ENCODE peak calls at places on chromosomes 4 and X, in five cellular contexts. C is NCI-H1694 treated with DMSO at 0.1 percent for 48 hours, R is GF-D8, F is H9, O is EH. N is an unnamed sample.

GRCh38 chr4:30443289-30443688 is 276.9 kb upstream of the PCDH7 start:
- DNase-seq in F (peak), O (no peak), C (no peak), R (no peak), N (no peak)

GRCh38 chrX:3407785-3408184 is 61.3 kb upstream of the MXRA5 start:
- DNase-seq in C (no peak), O (no peak), R (no peak), F (no peak), N (no peak)

GRCh38 chr4:140237616-140238352 is 83.8 kb upstream of the MAML3 start:
- DNase-seq in R (no peak), F (peak), C (peak), O (peak), N (peak)

GRCh38 chr4:125682730-125683129 is 368.0 kb downstream of the FAT4 start:
- DNase-seq in O (no peak), R (no peak), F (no peak), C (no peak), N (no peak)

GRCh38 chr4:100117749-100118148 is 72.5 kb downstream of the DDIT4L start:
- DNase-seq in F (no peak), O (no peak), C (no peak), R (no peak), N (no peak)

GRCh38 chr4:43352859-43353258 is 460.3 kb downstream of the GRXCR1 start:
- DNase-seq in O (no peak), C (no peak), R (no peak), F (no peak), N (no peak)

GRCh38 chrX:149504226-149504914 is 736 bp downstream of the IDS start:
- DNase-seq in R (no peak), F (peak), O (no peak), C (peak), N (peak)

GRCh38 chrX:11431833-11432232 is 138.6 kb downstream of the AMELX start:
- DNase-seq in F (no peak), C (no peak), O (no peak), R (no peak), N (no peak)

GRCh38 chr4:8391972-8392371 is 48.6 kb downstream of the ACOX3 start:
- DNase-seq in R (no peak), F (no peak), C (peak), O (peak), N (no peak)

GRCh38 chrX:15680401-15680800 is 15.8 kb upstream of the CLTRN start:
- DNase-seq in R (no peak), O (peak), C (no peak), F (no peak), N (no peak)

GRCh38 chr4:87978656-87979055 is 3.1 kb downstream of the SPP1 start:
- DNase-seq in F (no peak), R (no peak), O (peak), C (no peak), N (no peak)